ENCODE peak calls at places on chromosomes 11 and 22, in four cellular contexts. K is SK-N-SH, E is K562, V is GM12878. J is an unnamed sample.

GRCh38 chr22:45883811-45884170 is 93.2 kb downstream of the WNT7B start:
- DNase-seq in K (no peak), E (no peak), V (no peak), J (no peak)

GRCh38 chr22:36819112-36819511 is 2.3 kb upstream of the PVALB start:
- DNase-seq in K (no peak), E (no peak), V (no peak), J (peak; percentile 38)

GRCh38 chr22:23153994-23154393 is 8.7 kb downstream of the RAB36 start:
- DNase-seq in K (no peak), E (no peak), V (no peak), J (peak; percentile 34)

GRCh38 chr22:35467788-35468187 is 67.8 kb downstream of the MCM5 start:
- DNase-seq in K (peak; percentile 74), E (no peak), V (no peak), J (no peak)

GRCh38 chr22:46105494-46106278 is 44.6 kb upstream of the PPARA start:
- DNase-seq in K (no peak), E (no peak), V (no peak), J (no peak)

GRCh38 chr22:22786301-22787115 is 101.1 kb upstream of the IGLL5 start:
- DNase-seq in K (no peak), E (no peak), V (no peak), J (no peak)

GRCh38 chr11:121892131-121892681 is 223.8 kb downstream of the BLID start:
- DNase-seq in K (no peak), E (no peak), V (no peak), J (no peak)

GRCh38 chr22:30183271-30183670 is 63.3 kb downstream of the LIF start:
- DNase-seq in K (no peak), E (no peak), V (no peak), J (no peak)

GRCh38 chr11:126282361-126282741 is 542 bp upstream of the TIRAP start:
- DNase-seq in K (peak; percentile 81), E (peak; percentile 37), V (no peak), J (peak; percentile 57)

GRCh38 chr11:8209208-8209807 is 40.5 kb upstream of the RIC3 start:
- DNase-seq in K (no peak), E (peak; percentile 75), V (no peak), J (peak; percentile 82)

GRCh38 chr11:61362542-61362875 is 335 bp downstream of the TMEM138 start:
- DNase-seq in K (peak; percentile 53), E (peak; percentile 47), V (no peak), J (no peak)

GRCh38 chr11:68381716-68382115 is 69.3 kb downstream of the LRP5 start:
- DNase-seq in K (peak; percentile 51), E (no peak), V (no peak), J (no peak)

GRCh38 chr11:65390099-65390941 is 3.9 kb downstream of the FRMD8 start:
- DNase-seq in K (no peak), E (peak; percentile 19), V (no peak), J (no peak)

GRCh38 chr22:22556995-22557925 is 1.8 kb downstream of the PRAME start:
- DNase-seq in K (peak; percentile 90), E (peak; percentile 99), V (no peak), J (no peak)

GRCh38 chr22:17540481-17540880 is 22.8 kb upstream of the SLC25A18 start:
- DNase-seq in K (no peak), E (peak; percentile 69), V (no peak), J (peak; percentile 69)

GRCh38 chr11:119491753-119492455 is 68.9 kb upstream of the THY1 start:
- DNase-seq in K (no peak), E (peak; percentile 28), V (no peak), J (no peak)

GRCh38 chr11:18522388-18522787 is 4.4 kb downstream of the TSG101 start:
- DNase-seq in K (peak; percentile 11), E (no peak), V (no peak), J (no peak)

GRCh38 chr11:8408151-8408930 is 144.7 kb upstream of the LMO1 start:
- DNase-seq in K (no peak), E (no peak), V (no peak), J (no peak)

GRCh38 chr11:115060840-115061239 is 382.5 kb downstream of the NXPE2 start:
- DNase-seq in K (no peak), E (no peak), V (no peak), J (no peak)

GRCh38 chr11:95219599-95219998 is 11.4 kb downstream of the SESN3 start:
- DNase-seq in K (no peak), E (no peak), V (no peak), J (no peak)

GRCh38 chr11:79439430-79439892 is 1.4 kb downstream of the TENM4 start:
- DNase-seq in K (peak; percentile 38), E (no peak), V (no peak), J (no peak)

GRCh38 chr11:130431337-130431773 is 2.9 kb upstream of the ADAMTS8 start:
- DNase-seq in K (peak; percentile 80), E (peak; percentile 61), V (no peak), J (peak; percentile 97)

GRCh38 chr11:128235958-128236357 is 351.4 kb downstream of the ETS1 start:
- DNase-seq in K (peak; percentile 87), E (no peak), V (no peak), J (no peak)

GRCh38 chr11:22656128-22656527 is 10.3 kb upstream of the GAS2 start:
- DNase-seq in K (no peak), E (no peak), V (no peak), J (no peak)

GRCh38 chr22:19871023-19871844 is 16.6 kb upstream of the GNB1L start:
- DNase-seq in K (no peak), E (no peak), V (no peak), J (peak; percentile 7)

GRCh38 chr11:116072776-116073175 is 568.6 kb upstream of the CADM1 start:
- DNase-seq in K (peak; percentile 37), E (peak; percentile 26), V (no peak), J (peak; percentile 55)

GRCh38 chr22:27311666-27312566 is 489.6 kb downstream of the MN1 start:
- DNase-seq in K (no peak), E (no peak), V (no peak), J (peak; percentile 42)

GRCh38 chr11:72585762-72586590 is 88.2 kb downstream of the PDE2A start:
- DNase-seq in K (peak; percentile 89), E (peak; percentile 85), V (peak; percentile 12), J (peak; percentile 77)

GRCh38 chr22:25942989-25943411 is 201.0 kb downstream of the MYO18B start:
- DNase-seq in K (peak; percentile 76), E (no peak), V (no peak), J (peak; percentile 30)

GRCh38 chr11:70303070-70303469 is 32.6 kb downstream of the PPFIA1 start:
- DNase-seq in K (no peak), E (no peak), V (no peak), J (no peak)

GRCh38 chr22:32696089-32696488 is 105.4 kb upstream of the TIMP3 start:
- DNase-seq in K (no peak), E (no peak), V (no peak), J (no peak)

GRCh38 chr11:6263664-6264063 is 4.0 kb downstream of the CCKBR start:
- DNase-seq in K (peak; percentile 0), E (no peak), V (no peak), J (no peak)

GRCh38 chr11:113242767-113243397 is 71.5 kb upstream of the TTC12 start:
- DNase-seq in K (no peak), E (no peak), V (no peak), J (no peak)

GRCh38 chr22:28883917-28884753 is 763 bp downstream of the ZNRF3 start:
- DNase-seq in K (peak; percentile 74), E (peak; percentile 45), V (no peak), J (peak; percentile 63)

GRCh38 chr11:78586452-78587046 is 11.9 kb upstream of the NARS2 start:
- DNase-seq in K (peak; percentile 20), E (peak; percentile 48), V (no peak), J (no peak)

GRCh38 chr22:27312567-27313507 is 488.7 kb downstream of the MN1 start:
- DNase-seq in K (no peak), E (no peak), V (no peak), J (no peak)

GRCh38 chr11:3126901-3127691 is 38.0 kb downstream of the OSBPL5 start:
- DNase-seq in K (no peak), E (no peak), V (no peak), J (peak; percentile 8)

GRCh38 chr22:26471522-26471921 is 12.1 kb downstream of the HPS4 start:
- DNase-seq in K (no peak), E (no peak), V (no peak), J (no peak)

GRCh38 chr11:57499413-57499982 is 16.0 kb downstream of the SLC43A1 start:
- DNase-seq in K (peak; percentile 100), E (peak; percentile 100), V (no peak), J (peak; percentile 99)

GRCh38 chr11:57500526-57500925 is 15.0 kb downstream of the SLC43A1 start:
- DNase-seq in K (no peak), E (no peak), V (no peak), J (no peak)

GRCh38 chr11:57499983-57500461 is 15.5 kb downstream of the SLC43A1 start:
- DNase-seq in K (no peak), E (no peak), V (no peak), J (no peak)

GRCh38 chr11:57501951-57502350 is 13.6 kb downstream of the SLC43A1 start:
- DNase-seq in K (no peak), E (no peak), V (no peak), J (no peak)

DNA sequence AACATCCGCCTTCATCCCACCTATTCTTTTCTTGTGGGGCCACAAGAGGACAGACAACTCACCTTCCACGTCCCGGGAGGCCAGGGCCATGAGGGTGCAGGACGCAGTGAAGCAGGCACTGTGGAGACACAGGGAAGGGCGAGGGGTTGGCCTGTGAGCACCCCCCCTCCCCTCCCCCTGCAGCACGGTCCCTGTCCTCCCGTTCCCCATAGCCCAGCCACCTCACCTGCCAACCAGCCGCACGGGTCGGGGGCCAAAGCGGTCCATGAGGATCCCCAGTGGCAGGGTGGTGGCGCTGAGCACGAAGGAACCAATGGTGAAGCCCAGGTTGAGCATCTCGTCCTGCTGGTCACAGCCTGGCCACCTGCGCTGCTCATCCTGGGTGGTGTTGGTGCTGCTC is 14.6 kb downstream of the SLC43A1 start:
- DNase-seq in K (no peak), E (no peak), V (no peak), J (no peak)
- TF ChIP-seq USF1 in K (no peak), E (no peak), V (no peak), J (no peak)

DNA sequence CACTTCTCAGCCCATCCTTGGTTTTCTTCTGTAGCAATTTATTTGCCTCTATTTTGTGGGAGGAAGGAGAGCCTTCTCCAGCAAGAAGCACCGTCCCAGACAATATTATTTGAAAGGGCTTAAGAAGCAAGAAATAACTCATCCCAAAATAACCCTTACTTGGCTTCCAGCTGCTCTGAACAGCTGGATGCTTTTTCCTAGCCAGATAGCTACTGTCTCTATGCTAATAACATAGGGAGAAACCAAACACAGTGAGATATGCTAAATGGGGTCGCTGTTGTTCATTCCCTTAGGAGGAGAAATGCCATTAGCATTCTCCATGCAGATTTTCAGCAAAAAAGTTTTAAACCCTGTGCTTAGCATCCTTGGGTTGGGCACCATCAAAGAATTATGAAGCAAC is 133.1 kb downstream of the SPATA19 start:
- DNase-seq in K (no peak), E (no peak), V (no peak), J (no peak)
- TF ChIP-seq USF1 in K (no peak), E (no peak), V (no peak), J (no peak)

DNA sequence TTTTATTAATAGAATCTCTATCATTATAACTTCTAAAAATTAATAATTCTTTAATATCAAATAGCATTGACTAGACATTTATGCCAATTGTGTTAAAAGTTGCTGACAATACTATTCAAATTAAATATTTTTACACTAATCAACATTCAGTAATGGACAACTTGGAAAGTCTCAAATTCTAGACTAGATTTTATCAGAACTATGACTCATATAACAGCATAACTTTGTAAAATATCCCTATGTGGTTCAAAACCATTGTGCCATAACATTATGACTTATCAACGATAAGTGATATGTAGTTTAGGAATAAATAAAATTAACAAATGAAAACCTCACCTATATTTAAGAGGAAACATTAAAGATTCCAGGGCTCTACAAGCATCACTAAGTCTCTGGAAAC is 291.8 kb downstream of the SBF2 start:
- DNase-seq in K (no peak), E (no peak), V (no peak), J (no peak)
- TF ChIP-seq USF1 in K (no peak), E (no peak), V (no peak), J (no peak)

GRCh38 chr22:47802446-47802845 is 1040.0 kb downstream of the TBC1D22A start:
- DNase-seq in K (no peak), E (no peak), V (no peak), J (no peak)
- TF ChIP-seq USF1 in K (no peak), E (no peak), V (no peak), J (no peak)